ENCODE peak calls at places on chromosomes 2 and 18, in ten cellular contexts. One of them, this sample, is unnamed.

GRCh38 chr2:104938226-104938941 is 84.5 kb downstream of the POU3F3 start:
- DNase-seq in HL-60: no peak
- DNase-seq in fibroblast of mammary gland: no peak
- DNase-seq in CD8-positive, alpha-beta T cell: no peak
- DNase-seq in bronchial epithelial cell: no peak
- DNase-seq in upper lobe of right lung: no peak
- DNase-seq in sigmoid colon: no peak
- DNase-seq in heart right ventricle: no peak
- DNase-seq in astrocyte of the cerebellum: no peak
- DNase-seq in A549: no peak
- DNase-seq in this sample: no peak

GRCh38 chr18:77133920-77134496 is 1.4 kb upstream of the MBP start:
- DNase-seq in heart right ventricle: peak; percentile 43
- DNase-seq in A549: no peak
- DNase-seq in sigmoid colon: peak; percentile 83
- DNase-seq in CD8-positive, alpha-beta T cell: no peak
- DNase-seq in HL-60: peak; percentile 38
- DNase-seq in fibroblast of mammary gland: no peak
- DNase-seq in bronchial epithelial cell: no peak
- DNase-seq in astrocyte of the cerebellum: no peak
- DNase-seq in upper lobe of right lung: no peak
- DNase-seq in this sample: no peak

GRCh38 chr2:42969231-42970150 is 177.1 kb upstream of the HAAO start:
- DNase-seq in CD8-positive, alpha-beta T cell: no peak
- DNase-seq in fibroblast of mammary gland: peak; percentile 99
- DNase-seq in bronchial epithelial cell: peak; percentile 89
- DNase-seq in astrocyte of the cerebellum: peak; percentile 29
- DNase-seq in A549: peak; percentile 42
- DNase-seq in heart right ventricle: no peak
- DNase-seq in HL-60: no peak
- DNase-seq in upper lobe of right lung: no peak
- DNase-seq in sigmoid colon: peak; percentile 32
- DNase-seq in this sample: peak; percentile 81

GRCh38 chr2:86305195-86305975 is 32.0 kb downstream of the REEP1 start:
- DNase-seq in sigmoid colon: peak; percentile 74
- DNase-seq in fibroblast of mammary gland: no peak
- DNase-seq in HL-60: no peak
- DNase-seq in upper lobe of right lung: peak; percentile 6
- DNase-seq in astrocyte of the cerebellum: no peak
- DNase-seq in A549: no peak
- DNase-seq in bronchial epithelial cell: no peak
- DNase-seq in heart right ventricle: no peak
- DNase-seq in CD8-positive, alpha-beta T cell: no peak
- DNase-seq in this sample: no peak

GRCh38 chr2:100907832-100908231 is 87.9 kb downstream of the NPAS2 start:
- DNase-seq in heart right ventricle: no peak
- DNase-seq in A549: no peak
- DNase-seq in HL-60: no peak
- DNase-seq in upper lobe of right lung: no peak
- DNase-seq in astrocyte of the cerebellum: no peak
- DNase-seq in bronchial epithelial cell: no peak
- DNase-seq in fibroblast of mammary gland: no peak
- DNase-seq in CD8-positive, alpha-beta T cell: no peak
- DNase-seq in sigmoid colon: no peak
- DNase-seq in this sample: no peak

GRCh38 chr2:133959066-133959465 is 294.8 kb upstream of the MGAT5 start:
- DNase-seq in heart right ventricle: no peak
- DNase-seq in upper lobe of right lung: no peak
- DNase-seq in bronchial epithelial cell: no peak
- DNase-seq in sigmoid colon: no peak
- DNase-seq in fibroblast of mammary gland: no peak
- DNase-seq in A549: no peak
- DNase-seq in HL-60: no peak
- DNase-seq in astrocyte of the cerebellum: no peak
- DNase-seq in CD8-positive, alpha-beta T cell: no peak
- DNase-seq in this sample: no peak

GRCh38 chr18:46677609-46678470 is 20.8 kb upstream of the LOXHD1 start:
- DNase-seq in fibroblast of mammary gland: peak; percentile 37
- DNase-seq in HL-60: no peak
- DNase-seq in astrocyte of the cerebellum: no peak
- DNase-seq in sigmoid colon: no peak
- DNase-seq in heart right ventricle: no peak
- DNase-seq in bronchial epithelial cell: peak; percentile 35
- DNase-seq in A549: peak; percentile 6
- DNase-seq in CD8-positive, alpha-beta T cell: no peak
- DNase-seq in upper lobe of right lung: no peak
- DNase-seq in this sample: no peak

GRCh38 chr2:89000235-89000634 is 308.8 kb downstream of the RPIA start:
- DNase-seq in sigmoid colon: no peak
- DNase-seq in CD8-positive, alpha-beta T cell: no peak
- DNase-seq in bronchial epithelial cell: no peak
- DNase-seq in heart right ventricle: no peak
- DNase-seq in astrocyte of the cerebellum: no peak
- DNase-seq in fibroblast of mammary gland: no peak
- DNase-seq in A549: no peak
- DNase-seq in upper lobe of right lung: no peak
- DNase-seq in HL-60: no peak
- DNase-seq in this sample: no peak

GRCh38 chr2:147934881-147935280 is 85.7 kb downstream of the ORC4 start:
- DNase-seq in fibroblast of mammary gland: peak; percentile 15
- DNase-seq in bronchial epithelial cell: no peak
- DNase-seq in upper lobe of right lung: no peak
- DNase-seq in heart right ventricle: no peak
- DNase-seq in CD8-positive, alpha-beta T cell: no peak
- DNase-seq in A549: no peak
- DNase-seq in sigmoid colon: no peak
- DNase-seq in HL-60: no peak
- DNase-seq in astrocyte of the cerebellum: peak; percentile 13
- DNase-seq in this sample: no peak

GRCh38 chr2:26477911-26478253 is at the start of gene OTOF:
- DNase-seq in fibroblast of mammary gland: peak; percentile 80
- DNase-seq in HL-60: no peak
- DNase-seq in heart right ventricle: peak; percentile 55
- DNase-seq in CD8-positive, alpha-beta T cell: no peak
- DNase-seq in astrocyte of the cerebellum: no peak
- DNase-seq in bronchial epithelial cell: peak; percentile 29
- DNase-seq in A549: peak; percentile 44
- DNase-seq in sigmoid colon: no peak
- DNase-seq in upper lobe of right lung: no peak
- DNase-seq in this sample: peak; percentile 78

GRCh38 chr2:205712983-205713531 is 30.8 kb downstream of the NRP2 start:
- DNase-seq in fibroblast of mammary gland: peak; percentile 70
- DNase-seq in sigmoid colon: no peak
- DNase-seq in A549: no peak
- DNase-seq in upper lobe of right lung: no peak
- DNase-seq in bronchial epithelial cell: no peak
- DNase-seq in HL-60: no peak
- DNase-seq in CD8-positive, alpha-beta T cell: no peak
- DNase-seq in heart right ventricle: no peak
- DNase-seq in astrocyte of the cerebellum: no peak
- DNase-seq in this sample: peak; percentile 64

GRCh38 chr2:205714058-205714776 is 31.9 kb downstream of the NRP2 start:
- DNase-seq in HL-60: no peak
- DNase-seq in heart right ventricle: no peak
- DNase-seq in sigmoid colon: no peak
- DNase-seq in fibroblast of mammary gland: peak; percentile 57
- DNase-seq in A549: no peak
- DNase-seq in astrocyte of the cerebellum: peak; percentile 68
- DNase-seq in CD8-positive, alpha-beta T cell: no peak
- DNase-seq in upper lobe of right lung: no peak
- DNase-seq in bronchial epithelial cell: no peak
- DNase-seq in this sample: no peak

GRCh38 chr2:205717999-205718398 is 35.7 kb downstream of the NRP2 start:
- DNase-seq in A549: no peak
- DNase-seq in fibroblast of mammary gland: peak; percentile 51
- DNase-seq in sigmoid colon: no peak
- DNase-seq in astrocyte of the cerebellum: no peak
- DNase-seq in heart right ventricle: no peak
- DNase-seq in bronchial epithelial cell: no peak
- DNase-seq in upper lobe of right lung: no peak
- DNase-seq in HL-60: no peak
- DNase-seq in CD8-positive, alpha-beta T cell: no peak
- DNase-seq in this sample: no peak

GRCh38 chr2:205714789-205715411 is 32.6 kb downstream of the NRP2 start:
- DNase-seq in A549: no peak
- DNase-seq in bronchial epithelial cell: no peak
- DNase-seq in upper lobe of right lung: no peak
- DNase-seq in heart right ventricle: no peak
- DNase-seq in sigmoid colon: no peak
- DNase-seq in astrocyte of the cerebellum: no peak
- DNase-seq in fibroblast of mammary gland: no peak
- DNase-seq in HL-60: no peak
- DNase-seq in CD8-positive, alpha-beta T cell: no peak
- DNase-seq in this sample: no peak

GRCh38 chr2:205716126-205716525 is 33.8 kb downstream of the NRP2 start:
- DNase-seq in astrocyte of the cerebellum: no peak
- DNase-seq in A549: peak; percentile 75
- DNase-seq in upper lobe of right lung: no peak
- DNase-seq in sigmoid colon: no peak
- DNase-seq in HL-60: no peak
- DNase-seq in bronchial epithelial cell: no peak
- DNase-seq in CD8-positive, alpha-beta T cell: no peak
- DNase-seq in fibroblast of mammary gland: no peak
- DNase-seq in heart right ventricle: no peak
- DNase-seq in this sample: no peak
- TF ChIP-seq CTCF in astrocyte of the cerebellum: peak; percentile 24
- TF ChIP-seq CTCF in A549: peak; percentile 24
- TF ChIP-seq CTCF in upper lobe of right lung: peak; percentile 23
- TF ChIP-seq CTCF in sigmoid colon: no peak
- TF ChIP-seq CTCF in HL-60: no peak
- TF ChIP-seq CTCF in bronchial epithelial cell: peak; percentile 39
- TF ChIP-seq CTCF in CD8-positive, alpha-beta T cell: no peak
- TF ChIP-seq CTCF in fibroblast of mammary gland: no peak
- TF ChIP-seq CTCF in heart right ventricle: peak; percentile 33
- TF ChIP-seq CTCF in this sample: peak; percentile 29

DNA sequence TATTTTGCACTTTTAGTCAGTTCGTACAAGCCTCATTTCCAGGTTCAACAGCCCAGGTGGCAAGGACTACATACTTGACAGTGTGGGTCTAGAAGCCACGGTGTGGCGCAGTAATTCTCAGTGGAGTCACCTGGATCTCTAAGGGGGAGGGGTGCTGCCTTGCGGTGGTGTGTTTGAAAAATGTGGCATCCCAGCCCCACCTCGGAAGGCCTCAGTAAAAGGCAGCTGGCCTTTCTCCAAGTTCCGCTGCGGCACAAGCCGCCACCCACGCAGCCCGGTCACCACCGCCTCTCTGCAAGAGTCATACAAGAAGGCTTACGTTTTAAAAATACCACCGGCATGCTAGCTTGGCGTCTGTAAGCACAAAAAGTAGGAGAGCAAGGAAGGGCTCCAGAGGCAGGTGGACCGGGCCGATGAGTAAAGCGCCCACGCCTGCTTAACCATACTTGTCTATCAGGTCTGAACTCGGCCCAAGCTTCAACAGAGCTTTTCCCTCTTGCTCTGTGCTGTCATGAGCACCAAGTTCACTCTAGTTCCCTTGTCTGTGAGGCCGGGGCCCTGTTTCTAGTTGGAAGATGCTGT is 49.5 kb downstream of the SPRED2 start:
- DNase-seq in CD8-positive, alpha-beta T cell: peak; percentile 68
- DNase-seq in A549: peak; percentile 74
- DNase-seq in upper lobe of right lung: peak; percentile 95
- DNase-seq in sigmoid colon: peak; percentile 85
- DNase-seq in heart right ventricle: peak; percentile 75
- DNase-seq in fibroblast of mammary gland: peak; percentile 94
- DNase-seq in HL-60: peak; percentile 87
- DNase-seq in bronchial epithelial cell: peak; percentile 97
- DNase-seq in astrocyte of the cerebellum: peak; percentile 56
- DNase-seq in this sample: peak; percentile 84
- H3K4me3 ChIP-seq in CD8-positive, alpha-beta T cell: no peak overlapping the region
- H3K4me3 ChIP-seq in A549: no peak overlapping the region
- H3K4me3 ChIP-seq in upper lobe of right lung: no peak overlapping the region
- H3K4me3 ChIP-seq in sigmoid colon: peak overlapping the region; percentile 23
- H3K4me3 ChIP-seq in heart right ventricle: no peak overlapping the region
- H3K4me3 ChIP-seq in fibroblast of mammary gland: no peak overlapping the region
- H3K4me3 ChIP-seq in HL-60: no peak overlapping the region
- H3K4me3 ChIP-seq in bronchial epithelial cell: no peak overlapping the region
- H3K4me3 ChIP-seq in astrocyte of the cerebellum: no peak overlapping the region
- H3K4me3 ChIP-seq in this sample: no peak overlapping the region

GRCh38 chr2:128273469-128274081 is 45.1 kb downstream of the HS6ST1 start:
- DNase-seq in heart right ventricle: peak; percentile 7
- DNase-seq in sigmoid colon: peak; percentile 64
- DNase-seq in HL-60: no peak
- DNase-seq in bronchial epithelial cell: no peak
- DNase-seq in A549: no peak
- DNase-seq in CD8-positive, alpha-beta T cell: peak; percentile 36
- DNase-seq in upper lobe of right lung: peak; percentile 61
- DNase-seq in fibroblast of mammary gland: no peak
- DNase-seq in astrocyte of the cerebellum: no peak
- DNase-seq in this sample: no peak
- TF ChIP-seq CTCF in heart right ventricle: no peak
- TF ChIP-seq CTCF in sigmoid colon: no peak
- TF ChIP-seq CTCF in HL-60: no peak
- TF ChIP-seq CTCF in bronchial epithelial cell: no peak
- TF ChIP-seq CTCF in A549: no peak
- TF ChIP-seq CTCF in CD8-positive, alpha-beta T cell: no peak
- TF ChIP-seq CTCF in upper lobe of right lung: no peak
- TF ChIP-seq CTCF in fibroblast of mammary gland: no peak
- TF ChIP-seq CTCF in astrocyte of the cerebellum: no peak
- TF ChIP-seq CTCF in this sample: no peak

DNA sequence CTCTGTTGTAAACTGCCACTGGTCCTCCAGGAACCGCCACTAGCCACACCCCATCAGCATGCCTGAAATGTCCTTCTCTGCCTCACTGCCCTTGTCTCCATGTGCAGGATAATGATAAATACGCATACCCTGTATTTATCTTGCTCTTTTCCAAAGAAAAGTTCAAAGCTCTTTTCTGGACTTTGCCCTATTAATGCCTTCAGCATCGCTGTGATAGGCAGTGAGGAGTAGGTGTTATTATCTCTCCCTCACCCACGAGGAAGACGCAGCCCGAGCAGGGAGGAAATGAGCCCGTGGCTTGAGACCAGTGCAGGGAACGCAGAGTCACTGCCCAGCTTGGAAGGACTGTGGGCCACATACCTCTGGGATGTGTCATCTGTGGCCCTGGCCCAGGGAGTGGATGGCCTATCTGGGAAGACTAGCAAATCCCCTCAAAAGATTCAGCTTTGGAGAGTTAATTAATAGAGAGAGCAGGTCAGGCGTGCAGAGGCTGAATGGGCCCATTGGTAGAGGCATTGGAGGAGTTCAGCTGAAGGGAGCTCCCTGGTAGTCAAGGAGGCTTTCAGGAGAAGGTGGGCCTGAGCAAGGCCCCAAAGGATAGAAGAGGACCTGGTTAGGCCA is 39.5 kb upstream of the MCFD2 start:
- DNase-seq in upper lobe of right lung: no peak
- DNase-seq in bronchial epithelial cell: peak; percentile 56
- DNase-seq in sigmoid colon: peak; percentile 88
- DNase-seq in CD8-positive, alpha-beta T cell: no peak
- DNase-seq in astrocyte of the cerebellum: peak; percentile 79
- DNase-seq in heart right ventricle: peak; percentile 57
- DNase-seq in fibroblast of mammary gland: peak; percentile 88
- DNase-seq in HL-60: no peak
- DNase-seq in A549: peak; percentile 89
- DNase-seq in this sample: peak; percentile 89
- H3K4me3 ChIP-seq in upper lobe of right lung: no peak overlapping the region
- H3K4me3 ChIP-seq in bronchial epithelial cell: no peak overlapping the region
- H3K4me3 ChIP-seq in sigmoid colon: no peak overlapping the region
- H3K4me3 ChIP-seq in CD8-positive, alpha-beta T cell: no peak overlapping the region
- H3K4me3 ChIP-seq in astrocyte of the cerebellum: no peak overlapping the region
- H3K4me3 ChIP-seq in heart right ventricle: no peak overlapping the region
- H3K4me3 ChIP-seq in fibroblast of mammary gland: no peak overlapping the region
- H3K4me3 ChIP-seq in HL-60: no peak overlapping the region
- H3K4me3 ChIP-seq in A549: no peak overlapping the region
- H3K4me3 ChIP-seq in this sample: no peak overlapping the region

GRCh38 chr2:84741182-84741822 is 139.6 kb downstream of the TRABD2A start:
- DNase-seq in sigmoid colon: no peak
- DNase-seq in CD8-positive, alpha-beta T cell: peak; percentile 41
- DNase-seq in upper lobe of right lung: no peak
- DNase-seq in heart right ventricle: peak; percentile 9
- DNase-seq in astrocyte of the cerebellum: peak; percentile 6
- DNase-seq in fibroblast of mammary gland: peak; percentile 23
- DNase-seq in A549: peak; percentile 59
- DNase-seq in HL-60: no peak
- DNase-seq in bronchial epithelial cell: peak; percentile 21
- DNase-seq in this sample: peak; percentile 25
- TF ChIP-seq CTCF in sigmoid colon: no peak
- TF ChIP-seq CTCF in CD8-positive, alpha-beta T cell: peak; percentile 33
- TF ChIP-seq CTCF in upper lobe of right lung: peak; percentile 34
- TF ChIP-seq CTCF in heart right ventricle: peak; percentile 19
- TF ChIP-seq CTCF in astrocyte of the cerebellum: peak; percentile 46
- TF ChIP-seq CTCF in fibroblast of mammary gland: peak; percentile 39
- TF ChIP-seq CTCF in A549: no peak
- TF ChIP-seq CTCF in HL-60: peak; percentile 42
- TF ChIP-seq CTCF in bronchial epithelial cell: peak; percentile 40
- TF ChIP-seq CTCF in this sample: peak; percentile 37